ENCODE peak calls at places on chromosomes 2 and 18, in seven cellular contexts. U is PC-9, G is fibroblast of pulmonary artery, B is sigmoid colon, Y is transverse colon, K is GM20000, M is B cell. W is an unnamed sample.

GRCh38 chr2:127410871-127411396 is 7.3 kb upstream of the PROC start:
- DNase-seq in U (peak), G (peak), B (no peak), Y (no peak), K (peak), M (no peak), W (no peak)

GRCh38 chr2:112636605-112637288 is 9.0 kb upstream of the SLC20A1 start:
- DNase-seq in U (no peak), G (no peak), B (no peak), Y (peak), K (peak), M (peak), W (no peak)

GRCh38 chr18:79544386-79544963 is 135.1 kb upstream of the CTDP1 start:
- DNase-seq in U (no peak), G (no peak), B (peak), Y (no peak), K (no peak), M (no peak), W (no peak)

GRCh38 chr2:41061371-41061770 is 609.5 kb upstream of the SLC8A1 start:
- DNase-seq in U (no peak), G (peak), B (no peak), Y (no peak), K (no peak), M (no peak), W (no peak)

GRCh38 chr18:22723221-22723620 is 209.9 kb upstream of the RBBP8 start:
- DNase-seq in U (no peak), G (no peak), B (no peak), Y (no peak), K (no peak), M (no peak), W (no peak)

GRCh38 chr18:64244571-64244970 is 95.7 kb upstream of the LINC00305 start:
- DNase-seq in U (no peak), G (peak), B (no peak), Y (no peak), K (no peak), M (no peak), W (no peak)

GRCh38 chr2:40357667-40358066 is 94.2 kb downstream of the SLC8A1 start:
- DNase-seq in U (no peak), G (peak), B (no peak), Y (no peak), K (no peak), M (no peak), W (no peak)

GRCh38 chr2:197369228-197369945 is 58.8 kb upstream of the ANKRD44 start:
- DNase-seq in U (no peak), G (peak), B (no peak), Y (no peak), K (no peak), M (no peak), W (no peak)

GRCh38 chr2:45721150-45721549 is 69.7 kb downstream of the PRKCE start:
- DNase-seq in U (no peak), G (no peak), B (no peak), Y (no peak), K (no peak), M (no peak), W (no peak)

GRCh38 chr2:59726226-59726800 is 827.1 kb downstream of the BCL11A start:
- DNase-seq in U (no peak), G (no peak), B (no peak), Y (no peak), K (no peak), M (no peak), W (no peak)

GRCh38 chr18:70072678-70073077 is 125.0 kb upstream of the CD226 start:
- DNase-seq in U (no peak), G (peak), B (no peak), Y (no peak), K (no peak), M (no peak), W (no peak)

GRCh38 chr2:54850171-54851122 is 127.0 kb downstream of the EML6 start:
- DNase-seq in U (no peak), G (no peak), B (no peak), Y (no peak), K (no peak), M (no peak), W (no peak)

GRCh38 chr2:177187631-177188312 is 24.8 kb upstream of the HNRNPA3 start:
- DNase-seq in U (peak), G (peak), B (no peak), Y (peak), K (no peak), M (no peak), W (no peak)

GRCh38 chr2:48474599-48475298 is 55.2 kb upstream of the STON1 start:
- DNase-seq in U (no peak), G (peak), B (no peak), Y (no peak), K (no peak), M (no peak), W (no peak)

GRCh38 chr2:178865121-178865520 is 57.9 kb upstream of the TTN start:
- DNase-seq in U (peak), G (no peak), B (no peak), Y (no peak), K (no peak), M (no peak), W (no peak)

GRCh38 chr2:55948176-55948921 is 24.8 kb upstream of the EFEMP1 start:
- DNase-seq in U (peak), G (no peak), B (no peak), Y (no peak), K (no peak), M (no peak), W (no peak)

GRCh38 chr2:238130696-238131628 is 7.5 kb upstream of the KLHL30 start:
- DNase-seq in U (no peak), G (no peak), B (no peak), Y (no peak), K (no peak), M (no peak), W (no peak)

GRCh38 chr2:114543106-114543806 is 100.8 kb downstream of the DPP10 start:
- DNase-seq in U (no peak), G (peak), B (no peak), Y (peak), K (no peak), M (no peak), W (no peak)

GRCh38 chr18:40179647-40180175 is 1775.3 kb upstream of the PIK3C3 start:
- DNase-seq in U (no peak), G (peak), B (no peak), Y (no peak), K (no peak), M (no peak), W (no peak)

GRCh38 chr2:148614024-148614331 is 30.6 kb upstream of the EPC2 start:
- DNase-seq in U (peak), G (no peak), B (no peak), Y (no peak), K (no peak), M (no peak), W (no peak)

GRCh38 chr2:133218204-133218603 is 350.1 kb downstream of the NCKAP5 start:
- DNase-seq in U (no peak), G (no peak), B (no peak), Y (no peak), K (no peak), M (no peak), W (no peak)

GRCh38 chr2:108536133-108536780 is 2.0 kb downstream of the LIMS1 start:
- DNase-seq in U (no peak), G (peak), B (no peak), Y (no peak), K (no peak), M (no peak), W (no peak)

GRCh38 chr2:108534577-108535379 is 508 bp downstream of the LIMS1 start:
- DNase-seq in U (peak), G (peak), B (peak), Y (peak), K (no peak), M (peak), W (no peak)

GRCh38 chr2:108535380-108535677 is 1.1 kb downstream of the LIMS1 start:
- DNase-seq in U (no peak), G (no peak), B (no peak), Y (no peak), K (no peak), M (no peak), W (no peak)

GRCh38 chr2:108531674-108532055 is 2.6 kb upstream of the LIMS1 start:
- DNase-seq in U (no peak), G (no peak), B (no peak), Y (no peak), K (no peak), M (no peak), W (no peak)

DNA sequence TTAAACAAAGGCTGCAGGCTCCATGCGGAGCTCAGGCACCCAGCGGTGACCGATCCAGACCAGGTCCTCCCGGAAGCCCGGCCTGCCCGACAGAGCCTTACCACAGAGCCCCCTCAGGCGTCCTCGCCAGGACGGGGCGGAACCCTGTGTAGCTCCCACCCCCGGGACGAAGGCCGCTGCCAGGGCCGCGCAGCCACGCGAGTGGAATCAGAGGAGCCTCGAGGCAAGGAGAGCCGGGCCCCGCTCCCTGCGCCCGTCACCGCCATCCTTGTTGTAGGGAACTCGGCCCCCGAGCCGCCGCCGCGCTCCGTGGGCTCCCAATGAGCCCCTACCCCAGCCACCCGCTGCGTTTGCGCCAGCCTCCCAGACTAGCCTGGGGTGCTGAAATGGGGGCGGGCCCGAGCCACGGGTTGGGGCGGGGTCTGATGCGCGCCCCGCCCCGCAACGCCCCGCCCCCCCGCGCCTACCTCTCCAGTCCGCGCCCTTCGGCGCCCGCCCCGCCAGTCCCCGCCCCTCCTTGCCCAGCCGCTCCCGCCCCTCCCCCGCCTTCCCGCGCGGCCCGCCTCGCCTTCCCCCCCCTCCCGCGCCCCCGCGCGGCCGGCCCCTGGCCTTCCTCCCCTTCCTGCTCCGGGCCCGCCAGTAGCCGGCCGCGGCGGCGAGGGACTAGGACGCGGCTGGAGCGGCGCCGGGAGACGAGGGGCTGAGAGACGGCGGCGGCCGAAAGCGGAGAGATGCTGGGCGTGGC is at the start of gene LIMS1:
- DNase-seq in U (peak), G (peak), B (peak), Y (peak), K (peak), M (peak), W (peak)
- TF ChIP-seq CTCF in U (no peak), G (no peak), B (no peak), Y (no peak), K (no peak), M (no peak), W (no peak)

GRCh38 chr2:156437272-156437671 is 1.1 kb downstream of the GPD2 start:
- DNase-seq in U (no peak), G (peak), B (peak), Y (peak), K (peak), M (no peak), W (no peak)

GRCh38 chr2:156435392-156435724 is 821 bp upstream of the GPD2 start:
- DNase-seq in U (no peak), G (no peak), B (no peak), Y (no peak), K (no peak), M (no peak), W (no peak)

GRCh38 chr2:156436477-156437085 is 402 bp downstream of the GPD2 start:
- DNase-seq in U (no peak), G (peak), B (no peak), Y (peak), K (peak), M (no peak), W (peak)

GRCh38 chr2:156434461-156435291 is 1.5 kb upstream of the GPD2 start:
- DNase-seq in U (peak), G (peak), B (no peak), Y (no peak), K (no peak), M (no peak), W (no peak)

GRCh38 chr2:156435725-156436476 is at the start of gene GPD2:
- DNase-seq in U (peak), G (peak), B (peak), Y (peak), K (peak), M (peak), W (peak)
- TF ChIP-seq CTCF in U (no peak), G (no peak), B (no peak), Y (no peak), K (no peak), M (no peak), W (no peak)

DNA sequence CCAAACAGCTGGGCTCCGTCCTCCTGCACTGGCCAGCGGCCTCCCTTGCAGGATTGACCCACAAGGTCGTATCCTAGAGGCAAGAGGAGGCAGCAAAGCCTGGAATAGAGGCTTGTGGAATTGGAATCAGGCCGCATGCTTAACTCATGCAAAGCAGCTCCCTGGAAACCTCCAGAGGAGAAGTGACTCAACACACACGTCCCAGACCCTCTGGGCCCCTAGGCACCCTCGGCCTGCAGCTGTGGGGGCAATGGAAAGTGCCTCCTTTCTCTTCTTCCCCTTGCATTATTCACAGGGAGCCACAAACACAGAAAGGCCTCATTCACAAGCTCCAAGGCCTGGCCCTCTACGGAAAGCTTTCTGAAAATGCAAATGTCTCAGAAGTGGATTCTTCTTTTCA is 19.5 kb downstream of the SPATA3 start:
- DNase-seq in U (no peak), G (no peak), B (no peak), Y (no peak), K (no peak), M (no peak), W (no peak)
- TF ChIP-seq CTCF in U (no peak), G (no peak), B (no peak), Y (no peak), K (no peak), M (no peak), W (no peak)

GRCh38 chr2:202635441-202636296 is 900 bp downstream of the FAM117B start:
- DNase-seq in U (peak), G (peak), B (peak), Y (peak), K (peak), M (peak), W (peak)

GRCh38 chr2:202638710-202639109 is 3.9 kb downstream of the FAM117B start:
- DNase-seq in U (no peak), G (no peak), B (no peak), Y (no peak), K (no peak), M (no peak), W (no peak)

GRCh38 chr2:202632682-202633081 is 2.1 kb upstream of the FAM117B start:
- DNase-seq in U (no peak), G (peak), B (no peak), Y (no peak), K (no peak), M (no peak), W (no peak)

GRCh38 chr2:202633470-202633869 is 1.3 kb upstream of the FAM117B start:
- DNase-seq in U (no peak), G (no peak), B (no peak), Y (no peak), K (no peak), M (no peak), W (no peak)

GRCh38 chr2:202634556-202635440 is at the start of gene FAM117B:
- DNase-seq in U (peak), G (peak), B (peak), Y (peak), K (peak), M (peak), W (peak)
- TF ChIP-seq CTCF in U (no peak), G (no peak), B (no peak), Y (no peak), K (no peak), M (no peak), W (no peak)

W was measured in CD4-positive, alpha-beta T cell.